ENCODE peak calls at places on chromosome 21, in four cellular contexts. O, X, B and D are unnamed samples.

GRCh38 chr21:19130379-19131028 is 726.9 kb upstream of the TMPRSS15 start:
- DNase-seq in X (no peak), B (no peak), O (no peak), D (no peak)

GRCh38 chr21:14056771-14057191 is 154.0 kb downstream of the LIPI start:
- DNase-seq in B (no peak), O (no peak), X (no peak), D (no peak)

GRCh38 chr21:35229290-35229689 is 180.2 kb upstream of the RUNX1 start:
- DNase-seq in B (no peak), X (no peak), O (no peak), D (no peak)

GRCh38 chr21:42009018-42009830 is 936 bp downstream of the ZBTB21 start:
- DNase-seq in X (peak), B (no peak), O (no peak), D (peak)

GRCh38 chr21:43360441-43361126 is 66.3 kb downstream of the SIK1 start:
- DNase-seq in O (no peak), B (no peak), X (no peak), D (no peak)

GRCh38 chr21:45391743-45392079 is 13.3 kb upstream of the COL18A1 start:
- DNase-seq in B (no peak), X (no peak), O (no peak), D (no peak)

GRCh38 chr21:34968414-34969333 is 80.4 kb downstream of the RUNX1 start:
- DNase-seq in O (no peak), X (no peak), B (no peak), D (no peak)

GRCh38 chr21:32340863-32341848 is 42.5 kb downstream of the MRAP start:
- DNase-seq in O (no peak), X (no peak), B (no peak), D (no peak)